ENCODE peak calls at places on chromosomes 16 and 17, in five cellular contexts. F, X, Z, D and G are unnamed samples.

GRCh38 chr17:65219124-65219523 is 82.0 kb downstream of the RGS9 start:
- DNase-seq in F (no peak), X (no peak), Z (no peak), D (no peak), G (no peak)

GRCh38 chr17:80785477-80786178 is 206.0 kb upstream of the CHMP6 start:
- DNase-seq in F (no peak), X (peak; percentile 17), Z (no peak), D (no peak), G (no peak)

GRCh38 chr16:1723450-1724147 is 17.6 kb downstream of the MAPK8IP3 start:
- DNase-seq in F (no peak), X (peak; percentile 47), Z (no peak), D (peak; percentile 69), G (peak; percentile 64)

GRCh38 chr17:64200080-64201042 is 62.7 kb downstream of the TEX2 start:
- DNase-seq in F (no peak), X (no peak), Z (no peak), D (no peak), G (peak; percentile 27)

GRCh38 chr16:53100889-53101288 is 46.1 kb downstream of the CHD9 start:
- DNase-seq in F (no peak), X (no peak), Z (no peak), D (no peak), G (no peak)

GRCh38 chr17:82305727-82306300 is 11.6 kb downstream of the CD7 start:
- DNase-seq in F (no peak), X (no peak), Z (no peak), D (no peak), G (no peak)

GRCh38 chr17:45149669-45150603 is 1.7 kb downstream of the HEXIM1 start:
- DNase-seq in F (no peak), X (peak; percentile 76), Z (no peak), D (no peak), G (no peak)

GRCh38 chr17:8479431-8479947 is 43.8 kb downstream of the NDEL1 start:
- DNase-seq in F (no peak), X (no peak), Z (no peak), D (no peak), G (no peak)

GRCh38 chr16:81996664-81997529 is 14.4 kb downstream of the SDR42E1 start:
- DNase-seq in F (no peak), X (peak; percentile 2), Z (no peak), D (no peak), G (no peak)

GRCh38 chr16:1089822-1090619 is 6.0 kb downstream of the C1QTNF8 start:
- DNase-seq in F (no peak), X (no peak), Z (no peak), D (no peak), G (no peak)

GRCh38 chr17:81165246-81166032 is at the start of gene PVALEF:
- DNase-seq in F (no peak), X (peak; percentile 76), Z (no peak), D (no peak), G (no peak)

GRCh38 chr17:76121932-76122383 is 18.4 kb upstream of the EXOC7 start:
- DNase-seq in F (no peak), X (no peak), Z (no peak), D (peak; percentile 61), G (no peak)

GRCh38 chr17:75763613-75764416 is 1.2 kb downstream of the GALK1 start:
- DNase-seq in F (no peak), X (no peak), Z (no peak), D (no peak), G (no peak)

GRCh38 chr17:17540278-17540906 is 44.2 kb upstream of the RASD1 start:
- DNase-seq in F (no peak), X (peak; percentile 51), Z (no peak), D (no peak), G (no peak)

GRCh38 chr16:12341423-12341822 is 364.9 kb downstream of the SNX29 start:
- DNase-seq in F (no peak), X (no peak), Z (no peak), D (no peak), G (no peak)

GRCh38 chr16:78134944-78135619 is 35.6 kb downstream of the WWOX start:
- DNase-seq in F (no peak), X (no peak), Z (no peak), D (no peak), G (no peak)

GRCh38 chr16:2507052-2507678 is 6.6 kb upstream of the ATP6V0C start:
- DNase-seq in F (no peak), X (no peak), Z (no peak), D (peak; percentile 79), G (peak; percentile 78)

GRCh38 chr17:75077490-75078096 is 10.2 kb upstream of the SLC16A5 start:
- DNase-seq in F (no peak), X (no peak), Z (no peak), D (peak; percentile 84), G (peak; percentile 75)

GRCh38 chr16:57704011-57704904 is 9.7 kb downstream of the DRC7 start:
- DNase-seq in F (no peak), X (no peak), Z (no peak), D (no peak), G (no peak)

GRCh38 chr17:67582632-67583230 is 135.0 kb upstream of the NOL11 start:
- DNase-seq in F (no peak), X (no peak), Z (no peak), D (no peak), G (no peak)

GRCh38 chr17:82064433-82065192 is 991 bp downstream of the DUS1L start:
- DNase-seq in F (no peak), X (no peak), Z (no peak), D (no peak), G (no peak)

GRCh38 chr16:47848481-47849109 is 307.2 kb downstream of the ABCC12 start:
- DNase-seq in F (no peak), X (no peak), Z (no peak), D (no peak), G (no peak)

DNA sequence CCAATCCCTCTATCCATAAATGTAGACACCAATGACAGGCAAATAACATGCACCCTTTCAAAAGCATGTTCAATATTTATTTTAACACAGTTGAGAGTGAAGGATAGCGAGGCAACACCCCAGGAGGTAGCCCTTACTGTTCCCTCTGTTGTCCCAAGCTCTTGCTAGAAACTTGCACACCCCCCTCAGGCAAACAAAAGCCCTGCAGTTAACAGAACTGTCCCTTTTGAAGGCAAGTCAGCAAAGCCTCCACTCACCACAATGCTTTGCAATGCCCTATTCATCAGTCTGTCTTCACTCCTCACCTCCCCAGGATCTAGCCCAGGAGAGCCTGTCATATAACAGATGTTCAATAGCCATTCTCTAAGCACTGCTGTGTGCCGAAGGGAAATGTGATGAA is 3.5 kb upstream of the CNEP1R1 start:
- DNase-seq in F (no peak), X (peak; percentile 52), Z (no peak), D (no peak), G (no peak)
- TF ChIP-seq CTCF in F (no peak), X (peak; percentile 14), Z (peak; percentile 23), D (no peak), G (no peak)

DNA sequence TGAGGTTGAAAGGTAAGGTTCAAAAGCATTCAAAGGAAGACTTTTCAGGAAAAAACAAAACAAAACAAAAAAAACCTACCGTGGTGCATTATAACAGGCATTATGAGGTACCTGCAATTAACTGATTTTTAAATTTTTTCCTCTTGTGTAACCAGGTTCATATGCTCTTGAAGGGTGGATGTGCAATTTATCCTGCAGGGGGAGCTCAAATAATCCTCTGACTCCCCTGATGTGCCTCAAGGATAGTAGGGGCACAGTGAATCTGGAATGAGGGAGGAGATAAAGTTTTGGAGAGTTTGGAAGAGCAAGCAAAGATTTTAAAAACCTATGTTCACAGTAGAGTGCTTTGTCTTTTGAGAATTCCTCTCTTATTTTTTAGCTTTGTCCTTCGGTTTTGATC is 1349.4 kb downstream of the CDH8 start:
- DNase-seq in F (no peak), X (no peak), Z (no peak), D (no peak), G (no peak)
- TF ChIP-seq CTCF in F (no peak), X (no peak), Z (no peak), D (no peak), G (no peak)

GRCh38 chr17:7014995-7015586 is 2.7 kb downstream of the RNASEK start:
- DNase-seq in F (no peak), X (no peak), Z (no peak), D (peak; percentile 64), G (peak; percentile 52)
- TF ChIP-seq CTCF in F (no peak), X (no peak), Z (no peak), D (no peak), G (no peak)

GRCh38 chr17:32299579-32300158 is 34.0 kb downstream of the RHBDL3 start:
- DNase-seq in F (no peak), X (no peak), Z (no peak), D (no peak), G (no peak)

GRCh38 chr17:32298721-32299578 is 33.3 kb downstream of the RHBDL3 start:
- DNase-seq in F (no peak), X (no peak), Z (no peak), D (no peak), G (no peak)

GRCh38 chr17:32297424-32297823 is 31.8 kb downstream of the RHBDL3 start:
- DNase-seq in F (no peak), X (no peak), Z (no peak), D (no peak), G (no peak)

GRCh38 chr17:32297860-32298259 is 32.2 kb downstream of the RHBDL3 start:
- DNase-seq in F (no peak), X (no peak), Z (no peak), D (no peak), G (no peak)

GRCh38 chr17:32298298-32298697 is 32.7 kb downstream of the RHBDL3 start:
- DNase-seq in F (no peak), X (no peak), Z (no peak), D (no peak), G (no peak)
- TF ChIP-seq CTCF in F (no peak), X (no peak), Z (no peak), D (no peak), G (no peak)

GRCh38 chr17:73645050-73645871 is 1.0 kb upstream of the SDK2 start:
- DNase-seq in F (no peak), X (peak; percentile 92), Z (no peak), D (peak; percentile 55), G (no peak)
- TF ChIP-seq CTCF in F (no peak), X (no peak), Z (no peak), D (no peak), G (peak; percentile 8)

DNA sequence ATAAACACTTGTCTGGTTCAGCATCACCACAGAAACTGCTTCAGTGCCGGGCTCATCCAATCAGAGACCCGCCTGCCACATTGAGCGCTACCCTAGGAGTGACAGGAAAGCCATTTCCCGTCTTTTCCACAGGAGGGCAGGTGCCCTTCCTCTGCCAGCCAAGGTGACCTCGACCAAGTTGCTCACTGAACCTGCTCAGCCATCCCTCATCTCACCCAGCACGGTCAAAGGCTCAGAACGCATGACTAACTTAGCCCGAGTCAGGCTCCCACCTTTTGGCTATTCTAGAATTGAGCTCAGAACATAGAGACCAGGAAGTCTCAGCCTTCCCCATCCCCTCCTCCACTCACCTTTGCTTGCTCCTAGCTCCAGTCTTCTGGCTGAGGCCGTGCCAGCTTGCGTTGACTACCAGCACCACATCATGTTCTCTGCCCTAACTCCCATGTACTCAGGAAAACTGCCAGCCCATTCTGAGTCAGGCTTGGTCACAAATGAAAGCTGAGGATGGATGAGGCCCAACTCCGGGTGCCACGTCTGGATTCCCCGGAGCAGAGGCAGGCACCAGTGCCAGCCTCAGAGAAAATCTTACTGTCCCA is 15.6 kb downstream of the MRPS23 start:
- DNase-seq in F (no peak), X (no peak), Z (peak; percentile 86), D (no peak), G (no peak)
- TF ChIP-seq CTCF in F (no peak), X (no peak), Z (peak; percentile 54), D (no peak), G (no peak)

GRCh38 chr17:19237389-19238166 is 412 bp downstream of the EPN2 start:
- DNase-seq in F (no peak), X (peak; percentile 52), Z (no peak), D (peak; percentile 74), G (peak; percentile 67)
- TF ChIP-seq CTCF in F (no peak), X (peak; percentile 6), Z (no peak), D (no peak), G (peak; percentile 21)